ENCODE peak calls at places on chromosome 11, in five cellular contexts. I is left kidney, E is thoracic aorta, N is anterior cingulate cortex, Y is GM10248. P is an unnamed sample.

GRCh38 chr11:128497057-128497957 is 90.1 kb downstream of the ETS1 start:
- DNase-seq in N (no peak), I (peak; percentile 54), E (no peak), Y (peak; percentile 41), P (no peak)

GRCh38 chr11:37264783-37265182 is 666.7 kb upstream of the RAG2 start:
- DNase-seq in Y (no peak), E (no peak), N (no peak), I (peak; percentile 5), P (no peak)

GRCh38 chr11:105000797-105001196 is 22.2 kb downstream of the CASP5 start:
- DNase-seq in I (no peak), E (no peak), N (no peak), Y (peak; percentile 38), P (no peak)

GRCh38 chr11:65645710-65646109 is 7.8 kb downstream of the SIPA1 start:
- DNase-seq in I (peak; percentile 17), N (no peak), Y (no peak), E (no peak), P (no peak)

GRCh38 chr11:75524576-75525432 is 937 bp downstream of the GDPD5 start:
- DNase-seq in I (peak; percentile 53), N (no peak), Y (no peak), E (no peak), P (no peak)

GRCh38 chr11:79413258-79413657 is 27.6 kb downstream of the TENM4 start:
- DNase-seq in I (peak; percentile 93), N (no peak), E (peak; percentile 45), Y (no peak), P (peak; percentile 46)

GRCh38 chr11:35030716-35031213 is 108.2 kb upstream of the CD44 start:
- DNase-seq in I (no peak), N (no peak), E (peak; percentile 28), Y (no peak), P (no peak)

GRCh38 chr11:111119751-111120150 is 125.8 kb upstream of the POU2AF2 start:
- DNase-seq in I (no peak), N (no peak), Y (no peak), E (no peak), P (no peak)

GRCh38 chr11:10735532-10736465 is 15.2 kb upstream of the CTR9 start:
- DNase-seq in Y (peak; percentile 91), E (peak; percentile 85), N (peak; percentile 87), I (peak; percentile 96), P (peak; percentile 80)

GRCh38 chr11:67691149-67691548 is 16.7 kb upstream of the ALDH3B2 start:
- DNase-seq in I (no peak), E (no peak), Y (no peak), N (no peak), P (no peak)

GRCh38 chr11:131770801-131771200 is 400.4 kb downstream of the NTM start:
- DNase-seq in Y (no peak), E (no peak), N (no peak), I (no peak), P (no peak)

GRCh38 chr11:108805030-108805429 is 140.2 kb downstream of the DDX10 start:
- DNase-seq in I (no peak), Y (no peak), N (no peak), E (no peak), P (no peak)

GRCh38 chr11:10323793-10324170 is 18.9 kb downstream of the ADM start:
- DNase-seq in N (no peak), I (no peak), Y (no peak), E (no peak), P (no peak)

GRCh38 chr11:130827697-130828377 is 88.4 kb downstream of the SNX19 start:
- DNase-seq in N (no peak), Y (peak; percentile 25), I (peak; percentile 95), E (peak; percentile 52), P (peak; percentile 62)

GRCh38 chr11:117887431-117888139 is 11.1 kb upstream of the FXYD6 start:
- DNase-seq in E (no peak), Y (no peak), N (no peak), I (no peak), P (peak; percentile 41)

GRCh38 chr11:56122073-56122472 is at the start of gene OR8H3:
- DNase-seq in N (no peak), Y (no peak), E (no peak), I (no peak), P (no peak)

P was measured in breast epithelium.